ENCODE peak calls at places on chromosomes 2 and 18, in seven cellular contexts. U, W, N, H, O, X and I are unnamed samples.

GRCh38 chr2:12923907-12924610 is 207.3 kb downstream of the TRIB2 start:
- DNase-seq in U (no peak), W (no peak), N (no peak), H (no peak), O (no peak), X (peak), I (no peak)

GRCh38 chr2:120738786-120739771 is 3.4 kb downstream of the GLI2 start:
- DNase-seq in U (no peak), W (no peak), N (no peak), H (no peak), O (no peak), X (no peak), I (peak)

GRCh38 chr2:41896186-41896846 is 151.5 kb upstream of the PKDCC start:
- DNase-seq in U (no peak), W (no peak), N (peak), H (no peak), O (no peak), X (no peak), I (no peak)

GRCh38 chr2:14632133-14632936 is at the start of gene LRATD1:
- DNase-seq in U (no peak), W (peak), N (no peak), H (peak), O (peak), X (peak), I (peak)

GRCh38 chr2:45121236-45121927 is 112.1 kb upstream of the SIX2 start:
- DNase-seq in U (no peak), W (no peak), N (no peak), H (no peak), O (no peak), X (no peak), I (no peak)

GRCh38 chr2:240439698-240440151 is 4.3 kb downstream of the GPC1 start:
- DNase-seq in U (no peak), W (peak), N (no peak), H (no peak), O (no peak), X (no peak), I (peak)

GRCh38 chr2:230868947-230869690 is 4.4 kb downstream of the ITM2C start:
- DNase-seq in U (no peak), W (no peak), N (no peak), H (no peak), O (no peak), X (no peak), I (no peak)

GRCh38 chr2:27381577-27382181 is 1.1 kb upstream of the ZNF513 start:
- DNase-seq in U (no peak), W (no peak), N (no peak), H (no peak), O (no peak), X (no peak), I (no peak)

GRCh38 chr2:162524192-162524591 is 180.3 kb downstream of the GCA start:
- DNase-seq in U (no peak), W (no peak), N (no peak), H (peak), O (no peak), X (no peak), I (no peak)

GRCh38 chr2:235745597-235745996 is 251.8 kb downstream of the AGAP1 start:
- DNase-seq in U (no peak), W (no peak), N (no peak), H (peak), O (no peak), X (no peak), I (no peak)

GRCh38 chr18:62571037-62571436 is 48.2 kb downstream of the ZCCHC2 start:
- DNase-seq in U (no peak), W (no peak), N (no peak), H (no peak), O (no peak), X (no peak), I (no peak)

GRCh38 chr2:13193900-13194299 is 477.2 kb downstream of the TRIB2 start:
- DNase-seq in U (no peak), W (no peak), N (no peak), H (peak), O (no peak), X (peak), I (no peak)

GRCh38 chr2:54310314-54310713 is 54.3 kb upstream of the TSPYL6 start:
- DNase-seq in U (no peak), W (no peak), N (no peak), H (no peak), O (no peak), X (no peak), I (no peak)

GRCh38 chr2:15941483-15941853 is 1.1 kb downstream of the MYCN start:
- DNase-seq in U (no peak), W (no peak), N (no peak), H (no peak), O (no peak), X (no peak), I (no peak)

GRCh38 chr2:239370876-239371725 is 29.7 kb downstream of the HDAC4 start:
- DNase-seq in U (no peak), W (no peak), N (no peak), H (no peak), O (no peak), X (no peak), I (no peak)

GRCh38 chr2:232229917-232230310 is 148.6 kb upstream of the ALPP start:
- DNase-seq in U (no peak), W (no peak), N (no peak), H (no peak), O (no peak), X (no peak), I (no peak)

GRCh38 chr18:14941256-14941655 is 193.3 kb downstream of the ANKRD30B start:
- DNase-seq in U (no peak), W (no peak), N (no peak), H (no peak), O (no peak), X (no peak), I (no peak)

GRCh38 chr18:23357992-23358594 is 95.0 kb upstream of the RIOK3 start:
- DNase-seq in U (no peak), W (peak), N (no peak), H (no peak), O (no peak), X (no peak), I (peak)

GRCh38 chr2:185643434-185643833 is 95.2 kb upstream of the FSIP2 start:
- DNase-seq in U (no peak), W (no peak), N (no peak), H (no peak), O (no peak), X (no peak), I (no peak)

GRCh38 chr2:139218181-139218580 is 438.0 kb upstream of the NXPH2 start:
- DNase-seq in U (no peak), W (no peak), N (no peak), H (no peak), O (no peak), X (no peak), I (no peak)

GRCh38 chr2:101818531-101819451 is 121.3 kb downstream of the MAP4K4 start:
- DNase-seq in U (no peak), W (no peak), N (no peak), H (peak), O (no peak), X (no peak), I (no peak)

GRCh38 chr2:142940606-142941223 is 63.3 kb downstream of the KYNU start:
- DNase-seq in U (no peak), W (no peak), N (no peak), H (no peak), O (no peak), X (no peak), I (no peak)

GRCh38 chr18:74184875-74185274 is 36.6 kb downstream of the TIMM21 start:
- DNase-seq in U (no peak), W (no peak), N (no peak), H (no peak), O (no peak), X (no peak), I (no peak)

GRCh38 chr2:12452211-12452610 is 264.5 kb upstream of the TRIB2 start:
- DNase-seq in U (no peak), W (no peak), N (no peak), H (no peak), O (no peak), X (no peak), I (no peak)

GRCh38 chr2:120453635-120453998 is 107.7 kb downstream of the INHBB start:
- DNase-seq in U (no peak), W (no peak), N (no peak), H (no peak), O (no peak), X (peak), I (no peak)